ENCODE peak calls at places on chromosomes 2 and 18, in ten cellular contexts. U is ovary, H is body of pancreas, R is A549, A is thyroid gland, J is lower leg skin, O is HCT116, I is tibial nerve, B is adrenal gland, X is stomach. S is an unnamed sample.

GRCh38 chr2:227884511-227884947 is 13.1 kb downstream of the DAW1 start:
- DNase-seq in U (no peak), H (peak), R (peak), A (peak), J (peak), O (peak), I (peak), B (peak), X (peak), S (peak)

GRCh38 chr2:38825956-38826355 is 47.9 kb downstream of the GEMIN6 start:
- DNase-seq in U (no peak), H (no peak), R (peak), A (no peak), J (no peak), O (no peak), I (no peak), B (no peak), X (no peak), S (no peak)

GRCh38 chr18:75478996-75479870 is 51.7 kb upstream of the SMIM21 start:
- DNase-seq in U (no peak), H (no peak), R (peak), A (no peak), J (no peak), O (peak), I (peak), B (no peak), X (no peak), S (no peak)

GRCh38 chr2:46304635-46305034 is 7.4 kb downstream of the EPAS1 start:
- DNase-seq in U (no peak), H (no peak), R (no peak), A (no peak), J (no peak), O (no peak), I (no peak), B (no peak), X (no peak), S (no peak)

GRCh38 chr2:130165293-130166016 is 15.9 kb downstream of the SMPD4 start:
- DNase-seq in U (no peak), H (no peak), R (no peak), A (no peak), J (no peak), O (no peak), I (no peak), B (no peak), X (no peak), S (no peak)

GRCh38 chr18:8750954-8751415 is 45.6 kb downstream of the MTCL1 start:
- DNase-seq in U (peak), H (no peak), R (peak), A (no peak), J (no peak), O (no peak), I (no peak), B (no peak), X (no peak), S (no peak)

GRCh38 chr2:203809084-203809521 is 58.5 kb upstream of the CTLA4 start:
- DNase-seq in U (no peak), H (no peak), R (no peak), A (no peak), J (no peak), O (no peak), I (no peak), B (no peak), X (no peak), S (no peak)

GRCh38 chr18:71189581-71189980 is 900.7 kb downstream of the SOCS6 start:
- DNase-seq in U (no peak), H (no peak), R (no peak), A (no peak), J (no peak), O (no peak), I (no peak), B (no peak), X (no peak), S (no peak)

GRCh38 chr2:67057901-67058703 is 339.0 kb upstream of the ETAA1 start:
- DNase-seq in U (no peak), H (peak), R (no peak), A (no peak), J (no peak), O (no peak), I (no peak), B (peak), X (no peak), S (no peak)

GRCh38 chr2:173101687-173102086 is 26.0 kb downstream of the MAP3K20 start:
- DNase-seq in U (no peak), H (no peak), R (no peak), A (no peak), J (no peak), O (no peak), I (no peak), B (no peak), X (no peak), S (no peak)

GRCh38 chr2:16235747-16236146 is 295.4 kb downstream of the MYCN start:
- DNase-seq in U (no peak), H (no peak), R (no peak), A (no peak), J (no peak), O (no peak), I (no peak), B (no peak), X (no peak), S (no peak)
- TF ChIP-seq POLR2A in U (no peak), H (no peak), R (no peak), A (no peak), J (no peak), O (no peak), I (no peak), B (no peak), X (no peak), S (no peak)

GRCh38 chr2:20584637-20585321 is 66.1 kb downstream of the HS1BP3 start:
- DNase-seq in U (peak), H (peak), R (peak), A (no peak), J (no peak), O (peak), I (no peak), B (peak), X (peak), S (no peak)
- TF ChIP-seq POLR2A in U (no peak), H (peak), R (no peak), A (no peak), J (no peak), O (no peak), I (no peak), B (peak), X (no peak), S (no peak)

GRCh38 chr18:46179306-46179705 is 75.1 kb downstream of the HAUS1 start:
- DNase-seq in U (no peak), H (no peak), R (no peak), A (no peak), J (no peak), O (no peak), I (no peak), B (no peak), X (no peak), S (no peak)

GRCh38 chr18:46171331-46171730 is 67.1 kb downstream of the HAUS1 start:
- DNase-seq in U (no peak), H (no peak), R (no peak), A (no peak), J (no peak), O (no peak), I (no peak), B (no peak), X (no peak), S (no peak)

GRCh38 chr18:46173393-46174316 is 69.5 kb downstream of the HAUS1 start:
- DNase-seq in U (peak), H (peak), R (peak), A (peak), J (peak), O (peak), I (peak), B (peak), X (peak), S (peak)

GRCh38 chr18:46169464-46169941 is 65.3 kb downstream of the HAUS1 start:
- DNase-seq in U (no peak), H (no peak), R (peak), A (peak), J (no peak), O (no peak), I (no peak), B (peak), X (no peak), S (no peak)

DNA sequence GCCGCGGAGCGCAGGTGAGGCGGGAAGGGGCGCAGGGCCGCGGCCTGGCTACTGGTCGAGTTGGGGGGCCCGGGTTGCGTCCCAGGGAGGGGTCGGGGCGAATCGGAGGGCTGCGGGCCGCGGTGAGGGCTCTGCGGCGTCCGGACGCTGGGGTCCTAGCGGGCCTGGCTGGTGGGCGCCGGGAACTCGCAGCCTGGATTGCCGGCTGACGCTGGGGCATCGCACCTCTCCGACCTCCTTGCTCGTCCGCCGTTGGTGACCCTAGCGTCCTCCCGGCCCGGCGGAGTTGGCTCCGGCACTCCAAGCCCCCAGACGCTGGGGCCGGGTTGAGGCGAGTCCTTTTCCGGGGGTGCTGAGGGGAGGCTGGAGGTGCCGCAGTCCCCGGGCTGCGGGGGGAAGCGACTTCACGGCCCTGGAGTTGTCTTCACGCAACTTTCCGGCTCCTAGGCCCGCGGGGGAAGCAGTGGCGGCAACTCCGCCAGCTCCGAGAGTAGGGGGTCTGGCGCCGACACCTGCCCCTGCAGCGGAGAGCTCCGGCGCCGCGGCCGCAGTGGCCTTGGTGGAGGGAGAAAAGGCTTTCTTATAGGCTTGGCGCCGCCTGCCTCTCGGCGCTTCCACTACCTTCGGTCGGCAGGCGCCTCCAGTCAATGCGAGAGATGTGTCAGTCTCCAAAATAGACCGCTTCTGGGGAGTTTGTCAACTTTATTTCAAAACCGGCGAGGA is 70.3 kb downstream of the HAUS1 start:
- DNase-seq in U (peak), H (peak), R (no peak), A (peak), J (no peak), O (no peak), I (no peak), B (peak), X (peak), S (peak)
- TF ChIP-seq POLR2A in U (no peak), H (no peak), R (no peak), A (no peak), J (no peak), O (no peak), I (no peak), B (peak), X (no peak), S (peak)

DNA sequence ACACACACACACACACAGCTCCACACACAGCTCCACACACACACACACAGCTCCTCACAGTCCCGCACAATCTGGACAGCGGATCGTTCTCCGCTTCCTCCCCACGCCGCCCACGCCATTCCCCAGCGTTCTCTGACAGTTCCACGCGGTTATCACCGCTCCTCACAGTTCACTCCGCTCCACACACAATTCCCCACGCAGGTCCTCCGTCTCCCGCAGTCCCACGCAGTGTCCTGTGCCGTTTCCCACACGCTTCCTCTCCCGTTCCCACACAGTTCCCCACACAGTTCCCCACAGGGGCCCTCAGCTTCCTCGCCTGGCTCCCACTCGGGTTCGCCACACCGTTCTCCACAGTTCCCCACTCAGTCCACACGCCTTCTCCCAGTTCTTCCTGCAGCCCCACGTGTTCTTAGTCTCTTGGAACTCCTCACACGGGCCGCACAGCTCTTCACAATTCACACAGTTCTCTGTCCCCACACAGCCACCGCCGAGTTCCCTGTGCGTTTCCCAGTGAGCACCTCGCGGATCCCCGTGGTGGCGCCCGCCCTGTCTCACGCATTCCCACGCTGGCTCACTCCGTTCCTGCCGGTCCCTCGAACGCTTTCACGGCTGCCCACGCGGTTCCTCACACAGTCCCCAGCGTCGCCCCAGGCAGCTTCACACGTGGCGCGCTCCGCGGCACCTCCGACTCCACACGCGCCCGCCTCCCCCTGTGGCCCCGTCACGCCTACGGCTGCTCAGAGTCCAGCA is 38.4 kb downstream of the KIF1A start:
- DNase-seq in U (no peak), H (no peak), R (no peak), A (no peak), J (no peak), O (no peak), I (no peak), B (no peak), X (no peak), S (no peak)
- TF ChIP-seq POLR2A in U (no peak), H (no peak), R (no peak), A (no peak), J (no peak), O (no peak), I (no peak), B (no peak), X (no peak), S (no peak)

GRCh38 chr2:127064642-127065250 is 42.2 kb downstream of the BIN1 start:
- DNase-seq in U (peak), H (peak), R (peak), A (peak), J (peak), O (peak), I (peak), B (peak), X (peak), S (peak)
- TF ChIP-seq POLR2A in U (no peak), H (no peak), R (peak), A (no peak), J (no peak), O (no peak), I (no peak), B (peak), X (no peak), S (no peak)

GRCh38 chr18:24016643-24017042 is 2.1 kb downstream of the TTC39C start:
- DNase-seq in U (no peak), H (no peak), R (peak), A (no peak), J (no peak), O (peak), I (no peak), B (no peak), X (no peak), S (no peak)

GRCh38 chr18:24018299-24018910 is 3.9 kb downstream of the TTC39C start:
- DNase-seq in U (no peak), H (no peak), R (no peak), A (no peak), J (no peak), O (no peak), I (no peak), B (no peak), X (no peak), S (no peak)

GRCh38 chr18:24021505-24021904 is 7.0 kb downstream of the TTC39C start:
- DNase-seq in U (no peak), H (no peak), R (no peak), A (no peak), J (no peak), O (no peak), I (no peak), B (no peak), X (no peak), S (no peak)

GRCh38 chr18:24022141-24022540 is 7.6 kb downstream of the TTC39C start:
- DNase-seq in U (no peak), H (no peak), R (no peak), A (no peak), J (no peak), O (no peak), I (no peak), B (peak), X (no peak), S (no peak)

GRCh38 chr18:24019641-24020331 is 5.2 kb downstream of the TTC39C start:
- DNase-seq in U (no peak), H (no peak), R (no peak), A (no peak), J (no peak), O (no peak), I (no peak), B (no peak), X (no peak), S (no peak)
- TF ChIP-seq POLR2A in U (no peak), H (no peak), R (no peak), A (no peak), J (no peak), O (no peak), I (no peak), B (no peak), X (no peak), S (no peak)

S was measured in GM12891.